ENCODE peak calls at places on chromosomes 5 and 9, in ten cellular contexts. X, V, B, A, K, Y, F, M, U and O are unnamed samples.

GRCh38 chr5:130514984-130515690 is 610.9 kb downstream of the CHSY3 start:
- DNase-seq in X (no peak), V (no peak), B (no peak), A (peak; percentile 85), K (no peak), Y (no peak), F (peak; percentile 42), M (no peak), U (peak; percentile 92), O (no peak)

GRCh38 chr9:133184971-133185370 is 21.3 kb upstream of the GBGT1 start:
- DNase-seq in X (peak; percentile 55), V (peak; percentile 69), B (no peak), A (peak; percentile 84), K (peak; percentile 54), Y (peak; percentile 50), F (peak; percentile 72), M (no peak), U (peak; percentile 73), O (peak; percentile 83)

GRCh38 chr5:80941496-80941895 is 18.7 kb upstream of the RASGRF2 start:
- DNase-seq in X (no peak), V (no peak), B (no peak), A (no peak), K (no peak), Y (peak; percentile 14), F (no peak), M (no peak), U (no peak), O (no peak)

GRCh38 chr9:72633966-72634365 is 112.6 kb downstream of the TMC1 start:
- DNase-seq in X (no peak), V (no peak), B (no peak), A (peak; percentile 73), K (no peak), Y (no peak), F (peak; percentile 86), M (no peak), U (peak; percentile 28), O (peak; percentile 18)

GRCh38 chr5:120457839-120458507 is 6.1 kb upstream of the PRR16 start:
- DNase-seq in X (peak; percentile 78), V (peak; percentile 86), B (peak; percentile 88), A (peak; percentile 85), K (peak; percentile 94), Y (peak; percentile 80), F (peak; percentile 82), M (peak; percentile 81), U (peak; percentile 49), O (peak; percentile 58)

GRCh38 chr5:135462304-135462703 is 10.2 kb upstream of the TIFAB start:
- DNase-seq in X (no peak), V (peak; percentile 18), B (peak; percentile 61), A (peak; percentile 60), K (peak; percentile 42), Y (peak; percentile 52), F (peak; percentile 69), M (no peak), U (peak; percentile 37), O (peak; percentile 95)

GRCh38 chr9:108133101-108133500 is 643.5 kb upstream of the KLF4 start:
- DNase-seq in X (no peak), V (no peak), B (no peak), A (no peak), K (no peak), Y (no peak), F (no peak), M (no peak), U (no peak), O (no peak)

GRCh38 chr5:74648835-74649286 is 8.3 kb upstream of the ENC1 start:
- DNase-seq in X (no peak), V (no peak), B (no peak), A (peak; percentile 80), K (peak; percentile 46), Y (no peak), F (peak; percentile 79), M (no peak), U (peak; percentile 70), O (peak; percentile 74)

GRCh38 chr9:136657975-136658848 is 4.5 kb upstream of the EGFL7 start:
- DNase-seq in X (no peak), V (no peak), B (peak; percentile 74), A (no peak), K (no peak), Y (no peak), F (no peak), M (peak; percentile 14), U (no peak), O (no peak)

GRCh38 chr5:67496051-67496450 is 299.5 kb upstream of the CD180 start:
- DNase-seq in X (no peak), V (no peak), B (no peak), A (no peak), K (no peak), Y (no peak), F (no peak), M (no peak), U (no peak), O (no peak)

GRCh38 chr5:14032944-14033343 is 88.5 kb upstream of the DNAH5 start:
- DNase-seq in X (no peak), V (no peak), B (no peak), A (peak; percentile 75), K (no peak), Y (peak; percentile 90), F (peak; percentile 38), M (no peak), U (peak; percentile 64), O (no peak)

GRCh38 chr5:148794275-148794674 is 32.1 kb upstream of the ADRB2 start:
- DNase-seq in X (no peak), V (no peak), B (no peak), A (peak; percentile 62), K (no peak), Y (no peak), F (no peak), M (no peak), U (no peak), O (peak; percentile 33)

GRCh38 chr9:136119259-136120118 is 814 bp upstream of the TMEM250 start:
- DNase-seq in X (no peak), V (no peak), B (no peak), A (peak; percentile 35), K (no peak), Y (peak; percentile 68), F (peak; percentile 74), M (peak; percentile 51), U (peak; percentile 27), O (peak; percentile 65)

GRCh38 chr9:131410051-131410491 is 16.2 kb downstream of the PRRC2B start:
- DNase-seq in X (no peak), V (no peak), B (no peak), A (peak; percentile 65), K (no peak), Y (no peak), F (peak; percentile 67), M (no peak), U (peak; percentile 46), O (peak; percentile 94)

GRCh38 chr5:94969174-94969573 is 315.7 kb downstream of the MCTP1 start:
- DNase-seq in X (no peak), V (no peak), B (no peak), A (peak; percentile 65), K (no peak), Y (no peak), F (peak; percentile 34), M (no peak), U (peak; percentile 69), O (peak; percentile 52)

GRCh38 chr5:94967525-94967924 is 317.4 kb downstream of the MCTP1 start:
- DNase-seq in X (no peak), V (no peak), B (no peak), A (no peak), K (no peak), Y (no peak), F (no peak), M (no peak), U (no peak), O (no peak)

GRCh38 chr5:94972268-94972667 is 312.6 kb downstream of the MCTP1 start:
- DNase-seq in X (no peak), V (no peak), B (no peak), A (no peak), K (no peak), Y (no peak), F (no peak), M (no peak), U (no peak), O (no peak)

DNA sequence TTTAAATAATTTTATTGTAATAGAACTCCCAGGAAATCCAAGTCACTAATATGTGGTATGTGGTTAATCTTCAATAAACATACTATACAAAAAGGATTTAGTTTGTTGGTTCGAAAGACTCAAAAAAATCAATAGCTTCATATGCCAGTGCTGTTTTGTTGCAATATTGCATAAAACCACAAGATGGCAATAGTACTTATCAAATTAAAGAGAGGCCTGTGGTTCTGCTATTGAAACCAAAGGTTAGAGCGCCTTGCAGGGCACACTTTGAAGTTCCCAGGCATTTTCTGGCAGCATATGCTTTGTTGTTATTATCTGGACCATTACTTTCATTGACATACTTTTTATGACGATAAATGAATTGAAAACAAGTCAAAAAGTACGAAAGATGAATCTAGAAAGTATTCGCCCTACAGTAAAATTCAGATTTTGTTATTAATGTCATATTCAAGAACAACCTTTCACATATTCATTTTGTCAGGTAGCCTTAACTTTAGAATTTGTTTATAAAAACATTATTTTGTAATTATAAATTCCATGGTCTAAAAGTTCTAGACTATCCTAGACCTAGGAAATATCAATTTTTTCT is 316.3 kb downstream of the MCTP1 start:
- DNase-seq in X (no peak), V (no peak), B (no peak), A (peak; percentile 85), K (peak; percentile 49), Y (peak; percentile 5), F (peak; percentile 75), M (no peak), U (peak; percentile 81), O (peak; percentile 74)
- TF ChIP-seq CTCF in X (peak; percentile 61), V (peak; percentile 57), B (peak; percentile 65), A (peak; percentile 56), K (peak; percentile 82), Y (peak; percentile 78), F (peak; percentile 60), M (peak; percentile 61), U (peak; percentile 63), O (peak; percentile 34)

DNA sequence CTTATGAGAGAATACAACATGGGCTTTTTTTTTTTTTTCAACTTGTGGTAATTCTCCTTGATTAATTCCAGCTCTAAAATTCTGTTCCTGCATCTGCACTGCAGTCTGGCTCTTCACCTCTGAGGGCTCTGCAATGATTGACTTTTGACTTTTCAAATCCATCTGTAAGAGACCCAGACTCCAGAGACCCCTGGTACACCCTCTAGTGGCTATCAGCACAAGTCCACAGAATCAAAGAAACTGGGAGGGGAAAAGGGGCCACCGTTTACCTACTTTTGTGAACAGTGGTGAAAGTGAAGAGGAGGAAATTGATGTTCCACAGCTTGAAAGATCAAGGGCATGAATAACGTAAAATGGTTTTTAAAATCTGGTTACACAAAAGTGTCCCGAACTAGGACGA is 151.6 kb downstream of the SLIT3 start:
- DNase-seq in X (no peak), V (no peak), B (no peak), A (no peak), K (no peak), Y (no peak), F (no peak), M (no peak), U (no peak), O (no peak)
- H3K4me3 ChIP-seq in X (no peak overlapping the region), V (no peak overlapping the region), B (no peak overlapping the region), A (no peak overlapping the region), K (no peak overlapping the region), Y (no peak overlapping the region), F (no peak overlapping the region), M (no peak overlapping the region), U (no peak overlapping the region), O (no peak overlapping the region)

GRCh38 chr5:113122053-113122452 is 145.5 kb downstream of the DCP2 start:
- DNase-seq in X (no peak), V (peak; percentile 85), B (no peak), A (peak; percentile 91), K (peak; percentile 26), Y (no peak), F (peak; percentile 96), M (peak; percentile 55), U (peak; percentile 23), O (no peak)
- TF ChIP-seq CTCF in X (no peak), V (no peak), B (no peak), A (no peak), K (no peak), Y (no peak), F (no peak), M (no peak), U (no peak), O (no peak)

GRCh38 chr5:10607023-10607665 is 43.3 kb downstream of the ANKRD33B start:
- DNase-seq in X (no peak), V (no peak), B (peak; percentile 88), A (peak; percentile 55), K (no peak), Y (no peak), F (peak; percentile 23), M (no peak), U (peak; percentile 76), O (peak; percentile 93)
- H3K4me3 ChIP-seq in X (no peak overlapping the region), V (no peak overlapping the region), B (peak overlapping the region; percentile 54), A (no peak overlapping the region), K (no peak overlapping the region), Y (no peak overlapping the region), F (no peak overlapping the region), M (peak overlapping the region; percentile 42), U (no peak overlapping the region), O (peak overlapping the region; percentile 27)